ENCODE peak calls at places on chromosomes 4 and X, in seven cellular contexts. Q is progenitor cell of endocrine pancreas, D is NB4, J is WTC11, A is adrenal gland, E is stomach, N is osteocyte. L is an unnamed sample.
A peak's percentile ranks its signal among the peaks of the same experiment; 100 is the strongest.

GRCh38 chr4:89157488-89158024 is 46.2 kb downstream of the TIGD2 start:
- DNase-seq in Q (no peak), D (no peak), J (no peak), A (no peak), E (no peak), N (no peak), L (no peak)

GRCh38 chr4:121822796-121823504 is 733 bp downstream of the CCNA2 start:
- DNase-seq in Q (no peak), D (peak; percentile 68), J (peak; percentile 12), A (peak; percentile 60), E (peak; percentile 25), N (no peak), L (peak; percentile 28)

GRCh38 chrX:107599371-107599970 is 28.8 kb upstream of the PRPS1 start:
- DNase-seq in Q (no peak), D (no peak), J (no peak), A (no peak), E (no peak), N (no peak), L (no peak)

GRCh38 chr4:76752911-76753494 is 144.9 kb downstream of the SOWAHB start:
- DNase-seq in Q (no peak), D (no peak), J (no peak), A (peak; percentile 71), E (no peak), N (no peak), L (no peak)

GRCh38 chr4:127622621-127622922 is 10.2 kb upstream of the INTU start:
- DNase-seq in Q (no peak), D (no peak), J (peak; percentile 83), A (no peak), E (no peak), N (no peak), L (no peak)

GRCh38 chr4:87060957-87061356 is 126.1 kb downstream of the AFF1 start:
- DNase-seq in Q (no peak), D (no peak), J (no peak), A (no peak), E (no peak), N (no peak), L (no peak)

GRCh38 chr4:36011381-36011780 is 232.9 kb downstream of the ARAP2 start:
- DNase-seq in Q (no peak), D (no peak), J (no peak), A (no peak), E (no peak), N (no peak), L (no peak)

GRCh38 chrX:63561425-63561824 is 210.3 kb upstream of the SPIN4 start:
- DNase-seq in Q (no peak), D (peak; percentile 4), J (no peak), A (no peak), E (no peak), N (no peak), L (no peak)

GRCh38 chr4:183335369-183335940 is 13.2 kb upstream of the CLDN24 start:
- DNase-seq in Q (no peak), D (peak; percentile 56), J (no peak), A (peak; percentile 37), E (peak; percentile 23), N (no peak), L (no peak)

GRCh38 chr4:88008133-88008621 is 742 bp downstream of the PKD2 start:
- DNase-seq in Q (peak; percentile 34), D (peak; percentile 57), J (peak; percentile 67), A (peak; percentile 62), E (peak; percentile 27), N (no peak), L (peak; percentile 76)

GRCh38 chr4:180960758-180961401 is 1282.3 kb upstream of the TENM3 start:
- DNase-seq in Q (no peak), D (no peak), J (no peak), A (no peak), E (no peak), N (no peak), L (no peak)

GRCh38 chrX:71128166-71128833 is 9.9 kb downstream of the MED12 start:
- DNase-seq in Q (no peak), D (peak; percentile 80), J (no peak), A (no peak), E (no peak), N (no peak), L (no peak)

GRCh38 chrX:143781103-143781502 is 60.6 kb upstream of the SPANXN2 start:
- DNase-seq in Q (no peak), D (no peak), J (no peak), A (no peak), E (no peak), N (no peak), L (no peak)

GRCh38 chrX:100447563-100448397 is 37.7 kb upstream of the PCDH19 start:
- DNase-seq in Q (peak; percentile 30), D (peak; percentile 18), J (peak; percentile 53), A (peak; percentile 64), E (no peak), N (no peak), L (peak; percentile 73)

GRCh38 chr4:53196872-53197759 is 168.7 kb downstream of the SCFD2 start:
- DNase-seq in Q (no peak), D (peak; percentile 80), J (no peak), A (no peak), E (no peak), N (no peak), L (no peak)

GRCh38 chrX:23317799-23318724 is 16.6 kb upstream of the PTCHD1 start:
- DNase-seq in Q (peak; percentile 51), D (peak; percentile 40), J (peak; percentile 57), A (no peak), E (no peak), N (no peak), L (peak; percentile 45)

GRCh38 chr4:8195841-8196460 is 3.1 kb upstream of the SH3TC1 start:
- DNase-seq in Q (no peak), D (no peak), J (no peak), A (no peak), E (peak; percentile 60), N (no peak), L (no peak)

GRCh38 chrX:130726661-130727060 is 176.3 kb downstream of the ENOX2 start:
- DNase-seq in Q (no peak), D (peak; percentile 58), J (no peak), A (no peak), E (no peak), N (no peak), L (no peak)

GRCh38 chr4:19791422-19792113 is 460.1 kb upstream of the SLIT2 start:
- DNase-seq in Q (no peak), D (no peak), J (no peak), A (no peak), E (no peak), N (no peak), L (no peak)

GRCh38 chr4:100302061-100303026 is 112.1 kb upstream of the DDIT4L start:
- DNase-seq in Q (no peak), D (no peak), J (no peak), A (no peak), E (no peak), N (no peak), L (no peak)

GRCh38 chr4:53676402-53676871 is 85.2 kb upstream of the LNX1 start:
- DNase-seq in Q (no peak), D (peak; percentile 85), J (no peak), A (no peak), E (no peak), N (no peak), L (no peak)

GRCh38 chrX:32749075-32749474 is 462.3 kb downstream of the DMD start:
- DNase-seq in Q (no peak), D (no peak), J (no peak), A (no peak), E (no peak), N (no peak), L (no peak)

GRCh38 chr4:159077702-159078495 is 25.0 kb upstream of the RAPGEF2 start:
- DNase-seq in Q (no peak), D (no peak), J (no peak), A (no peak), E (no peak), N (no peak), L (no peak)

GRCh38 chr4:141416677-141417363 is 196.1 kb downstream of the ZNF330 start:
- DNase-seq in Q (no peak), D (no peak), J (peak; percentile 13), A (no peak), E (no peak), N (no peak), L (no peak)

GRCh38 chrX:1334854-1335253 is 1.7 kb upstream of the IL3RA start:
- DNase-seq in Q (no peak), D (no peak), J (no peak), A (no peak), E (no peak), N (no peak), L (no peak)

GRCh38 chr4:150723727-150724411 is 141.9 kb downstream of the MAB21L2 start:
- DNase-seq in Q (no peak), D (no peak), J (no peak), A (no peak), E (no peak), N (no peak), L (no peak)

GRCh38 chr4:7042697-7043464 is at the start of gene TADA2B:
- DNase-seq in Q (peak; percentile 96), D (peak; percentile 100), J (peak; percentile 97), A (peak; percentile 98), E (peak; percentile 98), N (peak; percentile 100), L (peak; percentile 98)
- TF ChIP-seq CTCF in Q (peak; percentile 44), D (no peak), J (no peak), A (no peak), E (no peak), N (peak; percentile 48), L (no peak)

GRCh38 chrX:115259238-115259875 is 25.5 kb upstream of the LRCH2 start:
- DNase-seq in Q (no peak), D (no peak), J (no peak), A (no peak), E (no peak), N (no peak), L (no peak)
- TF ChIP-seq CTCF in Q (no peak), D (no peak), J (no peak), A (no peak), E (no peak), N (no peak), L (no peak)

GRCh38 chr4:84171871-84172270 is 327.2 kb downstream of the NKX6-1 start:
- DNase-seq in Q (no peak), D (peak; percentile 2), J (no peak), A (no peak), E (no peak), N (no peak), L (no peak)

GRCh38 chr4:84166486-84166885 is 332.6 kb downstream of the NKX6-1 start:
- DNase-seq in Q (no peak), D (no peak), J (no peak), A (no peak), E (no peak), N (no peak), L (no peak)

GRCh38 chr4:84167089-84167488 is 332.0 kb downstream of the NKX6-1 start:
- DNase-seq in Q (no peak), D (no peak), J (no peak), A (no peak), E (no peak), N (no peak), L (no peak)

DNA sequence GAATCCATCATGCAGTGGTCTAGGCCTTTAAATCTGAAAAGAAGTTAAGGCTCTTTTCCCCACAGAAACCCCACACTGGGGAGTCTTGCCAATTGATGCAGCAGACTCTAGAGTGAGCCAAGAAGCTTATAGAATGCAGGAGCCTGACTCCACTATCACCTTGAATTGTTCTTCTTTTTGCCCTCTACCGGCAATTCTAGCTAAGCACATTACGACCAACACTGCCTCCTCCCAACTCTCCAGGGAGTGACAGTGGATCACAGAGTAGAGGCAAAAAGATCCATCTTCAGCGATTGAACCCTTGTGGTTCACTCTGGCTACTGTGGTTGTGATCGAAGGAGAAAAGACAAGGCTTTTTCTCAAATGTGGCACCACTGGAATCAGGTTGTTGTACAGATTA is 331.5 kb downstream of the NKX6-1 start:
- DNase-seq in Q (no peak), D (no peak), J (peak; percentile 22), A (no peak), E (no peak), N (no peak), L (peak; percentile 28)
- TF ChIP-seq CTCF in Q (peak; percentile 53), D (no peak), J (no peak), A (no peak), E (no peak), N (peak; percentile 8), L (peak; percentile 30)

GRCh38 chr4:52103314-52103713 is 52.2 kb downstream of the SPATA18 start:
- DNase-seq in Q (no peak), D (no peak), J (no peak), A (no peak), E (no peak), N (no peak), L (no peak)
- TF ChIP-seq CTCF in Q (peak; percentile 51), D (no peak), J (no peak), A (no peak), E (no peak), N (peak; percentile 52), L (no peak)